ENCODE peak calls at places on chromosome X, in seven cellular contexts. W, U, I, M, G, J and L are unnamed samples.

GRCh38 chrX:132094169-132094568 is 33.7 kb downstream of the FRMD7 start:
- DNase-seq in J (no peak), W (no peak), U (no peak), G (no peak), I (no peak), M (no peak), L (no peak)

GRCh38 chrX:152878976-152879755 is 18.7 kb upstream of the ZNF185 start:
- DNase-seq in I (no peak), M (no peak), W (no peak), G (no peak), J (no peak), U (peak; percentile 49), L (no peak)

GRCh38 chrX:81708506-81708905 is 506.6 kb downstream of the SH3BGRL start:
- DNase-seq in M (no peak), U (no peak), I (no peak), G (no peak), J (no peak), W (no peak), L (no peak)

GRCh38 chrX:97446298-97446882 is 562.7 kb downstream of the RPA4 start:
- DNase-seq in I (no peak), U (no peak), M (no peak), W (peak; percentile 9), J (peak; percentile 20), G (no peak), L (no peak)

GRCh38 chrX:132488092-132488749 is 617 bp downstream of the MBNL3 start:
- DNase-seq in M (peak; percentile 33), I (no peak), U (no peak), W (peak; percentile 37), J (no peak), G (no peak), L (no peak)

GRCh38 chrX:72121381-72121780 is 10.3 kb downstream of the RTL5 start:
- DNase-seq in J (no peak), M (peak; percentile 42), W (peak; percentile 68), G (no peak), I (peak; percentile 87), U (peak; percentile 86), L (peak; percentile 49)

GRCh38 chrX:44570524-44570923 is 27.9 kb upstream of the FUNDC1 start:
- DNase-seq in M (no peak), J (no peak), U (no peak), I (no peak), W (no peak), G (no peak), L (no peak)

GRCh38 chrX:26670521-26670920 is 454.6 kb downstream of the MAGEB5 start:
- DNase-seq in G (no peak), I (no peak), W (no peak), J (no peak), M (no peak), U (no peak), L (no peak)

GRCh38 chrX:129957241-129958099 is 25.0 kb upstream of the BCORL1 start:
- DNase-seq in J (peak; percentile 87), M (peak; percentile 78), W (peak; percentile 18), U (peak; percentile 95), I (peak; percentile 73), G (peak; percentile 80), L (peak; percentile 70)

GRCh38 chrX:133568109-133568508 is 152.8 kb upstream of the GPC4 start:
- DNase-seq in W (no peak), J (no peak), M (no peak), I (no peak), U (no peak), G (no peak), L (no peak)

GRCh38 chrX:10506781-10507180 is 113.6 kb downstream of the MID1 start:
- DNase-seq in I (no peak), M (no peak), J (no peak), G (no peak), U (no peak), W (no peak), L (no peak)

GRCh38 chrX:11760958-11761357 is 2.9 kb downstream of the MSL3 start:
- DNase-seq in G (no peak), M (no peak), U (no peak), I (no peak), J (no peak), W (no peak), L (no peak)

GRCh38 chrX:67780694-67781109 is 236.9 kb downstream of the AR start:
- DNase-seq in G (no peak), I (peak; percentile 77), J (no peak), M (peak; percentile 27), U (no peak), W (peak; percentile 90), L (peak; percentile 36)

GRCh38 chrX:96692454-96692853 is 7.8 kb downstream of the DIAPH2 start:
- DNase-seq in I (no peak), U (no peak), M (no peak), W (no peak), J (no peak), G (no peak), L (no peak)

GRCh38 chrX:150219374-150220185 is 143.5 kb upstream of the MAMLD1 start:
- DNase-seq in W (no peak), G (no peak), J (peak; percentile 30), M (no peak), U (peak; percentile 56), I (no peak), L (no peak)

GRCh38 chrX:147675819-147676218 is 235.9 kb upstream of the FMR1 start:
- DNase-seq in G (no peak), M (no peak), I (no peak), W (no peak), U (no peak), J (peak; percentile 76), L (no peak)

GRCh38 chrX:33204889-33205288 is 6.5 kb downstream of the DMD start:
- DNase-seq in M (no peak), U (no peak), G (no peak), W (no peak), J (no peak), I (no peak), L (no peak)

GRCh38 chrX:120015145-120016067 is 62.1 kb downstream of the RHOXF2B start:
- DNase-seq in I (no peak), U (no peak), G (no peak), J (peak; percentile 52), M (no peak), W (no peak), L (no peak)

DNA sequence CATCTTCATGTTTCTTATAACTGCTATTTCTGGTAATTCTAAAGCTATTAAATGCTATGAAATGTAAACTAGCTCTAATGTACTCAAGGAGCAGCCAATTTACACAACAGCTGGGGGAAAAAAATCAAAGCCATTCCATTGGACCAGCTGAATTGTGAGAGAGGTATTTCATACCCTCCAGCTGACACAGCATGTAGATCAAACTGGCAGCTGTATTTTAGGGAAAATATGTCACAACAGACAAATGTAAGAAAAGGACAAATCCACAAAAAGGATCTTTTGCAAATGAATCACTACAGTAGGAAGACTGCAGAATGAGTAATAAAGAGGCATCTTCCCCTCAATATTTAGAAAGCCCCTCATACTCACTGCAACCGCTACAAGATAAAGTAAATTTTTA is 65.1 kb upstream of the FAM47B start:
- DNase-seq in G (no peak), U (no peak), J (no peak), W (no peak), I (no peak), M (no peak), L (no peak)
- H3K27ac ChIP-seq in G (no peak overlapping the region), U (no peak overlapping the region), J (no peak overlapping the region), W (no peak overlapping the region), I (no peak overlapping the region), M (no peak overlapping the region), L (no peak overlapping the region)

DNA sequence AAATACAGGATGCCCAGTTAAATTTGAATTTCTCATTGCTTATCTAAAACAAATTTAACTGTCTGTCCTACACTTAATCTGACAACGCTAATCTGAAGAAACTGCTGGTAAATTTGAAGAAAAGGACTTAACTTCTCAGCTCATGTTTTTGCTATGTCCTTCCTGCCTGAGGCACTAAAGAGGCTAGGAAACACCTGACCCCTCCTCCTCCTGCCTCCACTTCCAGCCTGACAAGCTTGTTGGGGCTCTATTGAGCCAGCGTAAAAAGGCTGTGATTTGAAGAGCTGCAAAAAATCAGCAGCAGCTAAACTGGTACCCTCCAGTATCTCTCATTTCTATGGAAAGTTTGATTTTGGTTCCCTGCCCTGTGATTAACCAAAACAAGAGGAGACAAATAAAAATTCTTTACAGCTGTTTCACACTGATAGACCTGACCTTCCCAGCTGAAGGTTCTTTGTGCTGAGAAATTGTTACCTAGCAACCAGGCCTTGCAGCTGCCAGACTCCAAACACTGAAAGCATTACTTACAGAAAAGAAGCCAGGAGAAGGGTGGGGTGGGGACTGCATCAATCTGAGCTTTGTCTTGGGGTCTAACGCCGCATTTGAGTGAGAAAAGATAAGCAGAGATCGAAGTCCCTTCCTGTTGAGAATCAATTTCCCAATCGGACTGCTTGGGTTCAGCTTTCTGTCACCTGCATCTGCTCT is 34.9 kb downstream of the DCX start:
- DNase-seq in G (no peak), I (no peak), W (no peak), J (peak; percentile 61), U (no peak), M (no peak), L (no peak)
- H3K4me3 ChIP-seq in G (no peak overlapping the region), I (no peak overlapping the region), W (no peak overlapping the region), J (no peak overlapping the region), U (no peak overlapping the region), M (no peak overlapping the region), L (no peak overlapping the region)

GRCh38 chrX:37787353-37787869 is 7.6 kb downstream of the CYBB start:
- DNase-seq in J (no peak), M (no peak), I (no peak), W (no peak), G (no peak), U (no peak), L (no peak)

GRCh38 chrX:37785569-37785968 is 5.7 kb downstream of the CYBB start:
- DNase-seq in J (no peak), I (no peak), G (no peak), M (no peak), W (no peak), U (peak; percentile 50), L (no peak)

GRCh38 chrX:37783284-37783683 is 3.4 kb downstream of the CYBB start:
- DNase-seq in J (no peak), W (no peak), U (peak; percentile 68), I (no peak), M (no peak), G (no peak), L (no peak)

GRCh38 chrX:37781808-37782207 is 1.9 kb downstream of the CYBB start:
- DNase-seq in J (no peak), W (peak; percentile 1), U (no peak), I (no peak), M (no peak), G (no peak), L (no peak)

DNA sequence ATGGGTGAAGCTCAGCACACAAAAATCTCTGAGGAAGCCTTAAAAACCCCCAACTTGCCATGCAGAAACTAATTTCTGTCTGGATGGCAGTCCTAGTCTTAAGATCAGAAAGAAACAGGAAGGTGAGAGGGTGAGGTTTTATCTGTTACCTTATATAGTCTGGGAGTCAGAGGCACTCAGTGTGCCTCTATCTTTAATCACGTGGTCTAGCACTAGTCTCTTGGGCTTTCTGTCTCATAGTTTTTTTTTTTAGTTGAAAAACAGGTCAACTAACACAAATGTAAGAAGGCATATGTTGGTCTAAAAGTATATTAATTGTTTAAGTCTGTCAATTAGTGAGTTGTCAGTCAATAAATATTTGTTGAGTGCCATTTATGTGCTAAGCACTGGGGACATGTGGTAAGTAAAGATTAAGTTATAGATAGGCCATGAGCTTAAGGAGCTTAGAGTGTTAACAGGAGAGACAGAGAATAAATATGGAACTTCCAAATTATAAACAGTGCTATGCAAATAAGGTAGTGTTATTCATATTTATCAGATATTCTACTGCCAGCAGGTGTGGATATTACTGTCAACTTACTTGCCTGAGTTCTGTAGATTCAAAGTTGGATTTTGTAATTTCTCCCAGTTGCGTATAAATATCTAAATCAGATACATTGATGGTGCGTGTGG is 6.9 kb downstream of the CYBB start:
- DNase-seq in M (no peak), I (no peak), W (no peak), J (no peak), G (no peak), U (no peak), L (no peak)
- TF ChIP-seq POLR2AphosphoS5 in M (no peak), I (no peak), W (no peak), J (no peak), G (no peak), U (no peak), L (no peak)

GRCh38 chrX:13123247-13123856 is 78.9 kb upstream of the FAM9C start:
- DNase-seq in U (no peak), M (no peak), I (no peak), W (no peak), J (no peak), G (no peak), L (no peak)
- H3K27ac ChIP-seq in U (peak overlapping the region; percentile 77), M (peak overlapping the region; percentile 27), I (peak overlapping the region; percentile 14), W (peak overlapping the region; percentile 91), J (no peak overlapping the region), G (no peak overlapping the region), L (peak overlapping the region; percentile 42)